ENCODE peak calls at places on chromosomes 16 and 17, in eight cellular contexts. One of them, this sample, is unnamed.

GRCh38 chr17:28473542-28473941 is at the start of gene SLC13A2:
- DNase-seq in EH: no peak
- DNase-seq in GM12891: no peak
- DNase-seq in activated CD8-positive, alpha-beta memory T cell treated with anti-CD3 and anti-CD28 coated beads, Interleukin-2, amount 50 U/mL, for 48 hours: no peak
- DNase-seq in epithelial cell of esophagus: no peak
- DNase-seq in mucosa of descending colon: peak; percentile 68
- DNase-seq in stimulated activated naive CD8-positive, alpha-beta T cell treated with anti-CD3 and anti-CD28 coated beads, Interleukin-15, Interleukin-2, amounts not matched to agents 100 U/mL and 50 U/mL, for 24 hours: no peak
- DNase-seq in A549: no peak
- DNase-seq in this sample: no peak

GRCh38 chr16:79532785-79533184 is 67.8 kb downstream of the MAF start:
- DNase-seq in EH: no peak
- DNase-seq in GM12891: no peak
- DNase-seq in activated CD8-positive, alpha-beta memory T cell treated with anti-CD3 and anti-CD28 coated beads, Interleukin-2, amount 50 U/mL, for 48 hours: no peak
- DNase-seq in epithelial cell of esophagus: no peak
- DNase-seq in mucosa of descending colon: no peak
- DNase-seq in stimulated activated naive CD8-positive, alpha-beta T cell treated with anti-CD3 and anti-CD28 coated beads, Interleukin-15, Interleukin-2, amounts not matched to agents 100 U/mL and 50 U/mL, for 24 hours: no peak
- DNase-seq in A549: no peak
- DNase-seq in this sample: no peak

GRCh38 chr17:29145289-29146058 is 34.7 kb downstream of the MYO18A start:
- DNase-seq in EH: peak; percentile 81
- DNase-seq in GM12891: peak; percentile 53
- DNase-seq in activated CD8-positive, alpha-beta memory T cell treated with anti-CD3 and anti-CD28 coated beads, Interleukin-2, amount 50 U/mL, for 48 hours: peak; percentile 74
- DNase-seq in epithelial cell of esophagus: peak; percentile 81
- DNase-seq in mucosa of descending colon: peak; percentile 56
- DNase-seq in stimulated activated naive CD8-positive, alpha-beta T cell treated with anti-CD3 and anti-CD28 coated beads, Interleukin-15, Interleukin-2, amounts not matched to agents 100 U/mL and 50 U/mL, for 24 hours: peak; percentile 68
- DNase-seq in A549: peak; percentile 73
- DNase-seq in this sample: peak; percentile 83

GRCh38 chr17:7590743-7591142 is 849 bp upstream of the SOX15 start:
- DNase-seq in EH: peak; percentile 70
- DNase-seq in GM12891: no peak
- DNase-seq in activated CD8-positive, alpha-beta memory T cell treated with anti-CD3 and anti-CD28 coated beads, Interleukin-2, amount 50 U/mL, for 48 hours: no peak
- DNase-seq in epithelial cell of esophagus: peak; percentile 86
- DNase-seq in mucosa of descending colon: no peak
- DNase-seq in stimulated activated naive CD8-positive, alpha-beta T cell treated with anti-CD3 and anti-CD28 coated beads, Interleukin-15, Interleukin-2, amounts not matched to agents 100 U/mL and 50 U/mL, for 24 hours: no peak
- DNase-seq in A549: peak; percentile 69
- DNase-seq in this sample: no peak

GRCh38 chr16:1691276-1691675 is 13.2 kb downstream of the JPT2 start:
- DNase-seq in EH: peak; percentile 62
- DNase-seq in GM12891: no peak
- DNase-seq in activated CD8-positive, alpha-beta memory T cell treated with anti-CD3 and anti-CD28 coated beads, Interleukin-2, amount 50 U/mL, for 48 hours: no peak
- DNase-seq in epithelial cell of esophagus: peak; percentile 81
- DNase-seq in mucosa of descending colon: no peak
- DNase-seq in stimulated activated naive CD8-positive, alpha-beta T cell treated with anti-CD3 and anti-CD28 coated beads, Interleukin-15, Interleukin-2, amounts not matched to agents 100 U/mL and 50 U/mL, for 24 hours: no peak
- DNase-seq in A549: no peak
- DNase-seq in this sample: no peak

GRCh38 chr16:54305066-54305465 is 18.5 kb upstream of the IRX3 start:
- DNase-seq in EH: no peak
- DNase-seq in GM12891: no peak
- DNase-seq in activated CD8-positive, alpha-beta memory T cell treated with anti-CD3 and anti-CD28 coated beads, Interleukin-2, amount 50 U/mL, for 48 hours: no peak
- DNase-seq in epithelial cell of esophagus: no peak
- DNase-seq in mucosa of descending colon: no peak
- DNase-seq in stimulated activated naive CD8-positive, alpha-beta T cell treated with anti-CD3 and anti-CD28 coated beads, Interleukin-15, Interleukin-2, amounts not matched to agents 100 U/mL and 50 U/mL, for 24 hours: no peak
- DNase-seq in A549: no peak
- DNase-seq in this sample: no peak

GRCh38 chr17:77516902-77517301 is 376.1 kb downstream of the SEC14L1 start:
- DNase-seq in EH: peak; percentile 74
- DNase-seq in GM12891: no peak
- DNase-seq in activated CD8-positive, alpha-beta memory T cell treated with anti-CD3 and anti-CD28 coated beads, Interleukin-2, amount 50 U/mL, for 48 hours: peak; percentile 53
- DNase-seq in epithelial cell of esophagus: peak; percentile 52
- DNase-seq in mucosa of descending colon: no peak
- DNase-seq in stimulated activated naive CD8-positive, alpha-beta T cell treated with anti-CD3 and anti-CD28 coated beads, Interleukin-15, Interleukin-2, amounts not matched to agents 100 U/mL and 50 U/mL, for 24 hours: no peak
- DNase-seq in A549: no peak
- DNase-seq in this sample: no peak

GRCh38 chr17:43820759-43821158 is 12.2 kb downstream of the MPP3 start:
- DNase-seq in EH: no peak
- DNase-seq in GM12891: no peak
- DNase-seq in activated CD8-positive, alpha-beta memory T cell treated with anti-CD3 and anti-CD28 coated beads, Interleukin-2, amount 50 U/mL, for 48 hours: no peak
- DNase-seq in epithelial cell of esophagus: no peak
- DNase-seq in mucosa of descending colon: no peak
- DNase-seq in stimulated activated naive CD8-positive, alpha-beta T cell treated with anti-CD3 and anti-CD28 coated beads, Interleukin-15, Interleukin-2, amounts not matched to agents 100 U/mL and 50 U/mL, for 24 hours: no peak
- DNase-seq in A549: no peak
- DNase-seq in this sample: no peak

GRCh38 chr16:49012961-49013726 is 268.5 kb downstream of the CBLN1 start:
- DNase-seq in EH: no peak
- DNase-seq in GM12891: no peak
- DNase-seq in activated CD8-positive, alpha-beta memory T cell treated with anti-CD3 and anti-CD28 coated beads, Interleukin-2, amount 50 U/mL, for 48 hours: no peak
- DNase-seq in epithelial cell of esophagus: no peak
- DNase-seq in mucosa of descending colon: no peak
- DNase-seq in stimulated activated naive CD8-positive, alpha-beta T cell treated with anti-CD3 and anti-CD28 coated beads, Interleukin-15, Interleukin-2, amounts not matched to agents 100 U/mL and 50 U/mL, for 24 hours: no peak
- DNase-seq in A549: no peak
- DNase-seq in this sample: no peak

GRCh38 chr16:57514891-57515600 is 21.3 kb downstream of the CCDC102A start:
- DNase-seq in EH: no peak
- DNase-seq in GM12891: no peak
- DNase-seq in activated CD8-positive, alpha-beta memory T cell treated with anti-CD3 and anti-CD28 coated beads, Interleukin-2, amount 50 U/mL, for 48 hours: no peak
- DNase-seq in epithelial cell of esophagus: no peak
- DNase-seq in mucosa of descending colon: no peak
- DNase-seq in stimulated activated naive CD8-positive, alpha-beta T cell treated with anti-CD3 and anti-CD28 coated beads, Interleukin-15, Interleukin-2, amounts not matched to agents 100 U/mL and 50 U/mL, for 24 hours: no peak
- DNase-seq in A549: no peak
- DNase-seq in this sample: no peak

GRCh38 chr17:4940625-4941021 is 555 bp downstream of the RNF167 start:
- DNase-seq in EH: no peak
- DNase-seq in GM12891: no peak
- DNase-seq in activated CD8-positive, alpha-beta memory T cell treated with anti-CD3 and anti-CD28 coated beads, Interleukin-2, amount 50 U/mL, for 48 hours: peak; percentile 80
- DNase-seq in epithelial cell of esophagus: no peak
- DNase-seq in mucosa of descending colon: peak; percentile 72
- DNase-seq in stimulated activated naive CD8-positive, alpha-beta T cell treated with anti-CD3 and anti-CD28 coated beads, Interleukin-15, Interleukin-2, amounts not matched to agents 100 U/mL and 50 U/mL, for 24 hours: peak; percentile 68
- DNase-seq in A549: no peak
- DNase-seq in this sample: peak; percentile 64

GRCh38 chr17:9893606-9894005 is 11.5 kb downstream of the RCVRN start:
- DNase-seq in EH: peak; percentile 72
- DNase-seq in GM12891: no peak
- DNase-seq in activated CD8-positive, alpha-beta memory T cell treated with anti-CD3 and anti-CD28 coated beads, Interleukin-2, amount 50 U/mL, for 48 hours: no peak
- DNase-seq in epithelial cell of esophagus: no peak
- DNase-seq in mucosa of descending colon: no peak
- DNase-seq in stimulated activated naive CD8-positive, alpha-beta T cell treated with anti-CD3 and anti-CD28 coated beads, Interleukin-15, Interleukin-2, amounts not matched to agents 100 U/mL and 50 U/mL, for 24 hours: no peak
- DNase-seq in A549: no peak
- DNase-seq in this sample: no peak

GRCh38 chr16:48963306-48963705 is 318.3 kb downstream of the CBLN1 start:
- DNase-seq in EH: peak; percentile 91
- DNase-seq in GM12891: no peak
- DNase-seq in activated CD8-positive, alpha-beta memory T cell treated with anti-CD3 and anti-CD28 coated beads, Interleukin-2, amount 50 U/mL, for 48 hours: no peak
- DNase-seq in epithelial cell of esophagus: peak; percentile 61
- DNase-seq in mucosa of descending colon: no peak
- DNase-seq in stimulated activated naive CD8-positive, alpha-beta T cell treated with anti-CD3 and anti-CD28 coated beads, Interleukin-15, Interleukin-2, amounts not matched to agents 100 U/mL and 50 U/mL, for 24 hours: no peak
- DNase-seq in A549: no peak
- DNase-seq in this sample: no peak

GRCh38 chr17:8015957-8016631 is 13.7 kb downstream of the GUCY2D start:
- DNase-seq in EH: peak; percentile 11
- DNase-seq in GM12891: no peak
- DNase-seq in activated CD8-positive, alpha-beta memory T cell treated with anti-CD3 and anti-CD28 coated beads, Interleukin-2, amount 50 U/mL, for 48 hours: peak; percentile 61
- DNase-seq in epithelial cell of esophagus: no peak
- DNase-seq in mucosa of descending colon: peak; percentile 72
- DNase-seq in stimulated activated naive CD8-positive, alpha-beta T cell treated with anti-CD3 and anti-CD28 coated beads, Interleukin-15, Interleukin-2, amounts not matched to agents 100 U/mL and 50 U/mL, for 24 hours: peak; percentile 29
- DNase-seq in A549: no peak
- DNase-seq in this sample: no peak

GRCh38 chr17:4006745-4007211 is 42.5 kb upstream of the ATP2A3 start:
- DNase-seq in EH: no peak
- DNase-seq in GM12891: no peak
- DNase-seq in activated CD8-positive, alpha-beta memory T cell treated with anti-CD3 and anti-CD28 coated beads, Interleukin-2, amount 50 U/mL, for 48 hours: no peak
- DNase-seq in epithelial cell of esophagus: no peak
- DNase-seq in mucosa of descending colon: no peak
- DNase-seq in stimulated activated naive CD8-positive, alpha-beta T cell treated with anti-CD3 and anti-CD28 coated beads, Interleukin-15, Interleukin-2, amounts not matched to agents 100 U/mL and 50 U/mL, for 24 hours: no peak
- DNase-seq in A549: no peak
- DNase-seq in this sample: no peak

GRCh38 chr17:491086-492014 is 138.7 kb upstream of the RPH3AL start:
- DNase-seq in EH: peak; percentile 88
- DNase-seq in GM12891: peak; percentile 50
- DNase-seq in activated CD8-positive, alpha-beta memory T cell treated with anti-CD3 and anti-CD28 coated beads, Interleukin-2, amount 50 U/mL, for 48 hours: peak; percentile 65
- DNase-seq in epithelial cell of esophagus: peak; percentile 18
- DNase-seq in mucosa of descending colon: peak; percentile 66
- DNase-seq in stimulated activated naive CD8-positive, alpha-beta T cell treated with anti-CD3 and anti-CD28 coated beads, Interleukin-15, Interleukin-2, amounts not matched to agents 100 U/mL and 50 U/mL, for 24 hours: peak; percentile 35
- DNase-seq in A549: peak; percentile 41
- DNase-seq in this sample: peak; percentile 15

GRCh38 chr16:87056551-87056950 is 260.6 kb downstream of the C16orf95 start:
- DNase-seq in EH: no peak
- DNase-seq in GM12891: no peak
- DNase-seq in activated CD8-positive, alpha-beta memory T cell treated with anti-CD3 and anti-CD28 coated beads, Interleukin-2, amount 50 U/mL, for 48 hours: no peak
- DNase-seq in epithelial cell of esophagus: no peak
- DNase-seq in mucosa of descending colon: no peak
- DNase-seq in stimulated activated naive CD8-positive, alpha-beta T cell treated with anti-CD3 and anti-CD28 coated beads, Interleukin-15, Interleukin-2, amounts not matched to agents 100 U/mL and 50 U/mL, for 24 hours: no peak
- DNase-seq in A549: no peak
- DNase-seq in this sample: no peak

GRCh38 chr17:50206604-50207293 is 5.3 kb upstream of the COL1A1 start:
- DNase-seq in EH: peak; percentile 81
- DNase-seq in GM12891: no peak
- DNase-seq in activated CD8-positive, alpha-beta memory T cell treated with anti-CD3 and anti-CD28 coated beads, Interleukin-2, amount 50 U/mL, for 48 hours: no peak
- DNase-seq in epithelial cell of esophagus: no peak
- DNase-seq in mucosa of descending colon: peak; percentile 49
- DNase-seq in stimulated activated naive CD8-positive, alpha-beta T cell treated with anti-CD3 and anti-CD28 coated beads, Interleukin-15, Interleukin-2, amounts not matched to agents 100 U/mL and 50 U/mL, for 24 hours: peak; percentile 56
- DNase-seq in A549: no peak
- DNase-seq in this sample: no peak

GRCh38 chr17:68161644-68162428 is 86.0 kb upstream of the AMZ2 start:
- DNase-seq in EH: peak; percentile 42
- DNase-seq in GM12891: no peak
- DNase-seq in activated CD8-positive, alpha-beta memory T cell treated with anti-CD3 and anti-CD28 coated beads, Interleukin-2, amount 50 U/mL, for 48 hours: no peak
- DNase-seq in epithelial cell of esophagus: no peak
- DNase-seq in mucosa of descending colon: no peak
- DNase-seq in stimulated activated naive CD8-positive, alpha-beta T cell treated with anti-CD3 and anti-CD28 coated beads, Interleukin-15, Interleukin-2, amounts not matched to agents 100 U/mL and 50 U/mL, for 24 hours: no peak
- DNase-seq in A549: no peak
- DNase-seq in this sample: no peak

GRCh38 chr17:18235743-18236256 is 10.4 kb downstream of the LLGL1 start:
- DNase-seq in EH: peak; percentile 87
- DNase-seq in GM12891: no peak
- DNase-seq in activated CD8-positive, alpha-beta memory T cell treated with anti-CD3 and anti-CD28 coated beads, Interleukin-2, amount 50 U/mL, for 48 hours: peak; percentile 75
- DNase-seq in epithelial cell of esophagus: peak; percentile 90
- DNase-seq in mucosa of descending colon: no peak
- DNase-seq in stimulated activated naive CD8-positive, alpha-beta T cell treated with anti-CD3 and anti-CD28 coated beads, Interleukin-15, Interleukin-2, amounts not matched to agents 100 U/mL and 50 U/mL, for 24 hours: peak; percentile 70
- DNase-seq in A549: no peak
- DNase-seq in this sample: no peak

GRCh38 chr16:71489122-71489521 is at the start of gene ZNF19:
- DNase-seq in EH: no peak
- DNase-seq in GM12891: no peak
- DNase-seq in activated CD8-positive, alpha-beta memory T cell treated with anti-CD3 and anti-CD28 coated beads, Interleukin-2, amount 50 U/mL, for 48 hours: no peak
- DNase-seq in epithelial cell of esophagus: no peak
- DNase-seq in mucosa of descending colon: no peak
- DNase-seq in stimulated activated naive CD8-positive, alpha-beta T cell treated with anti-CD3 and anti-CD28 coated beads, Interleukin-15, Interleukin-2, amounts not matched to agents 100 U/mL and 50 U/mL, for 24 hours: no peak
- DNase-seq in A549: no peak
- DNase-seq in this sample: no peak

GRCh38 chr17:59038734-59039133 is 67.9 kb downstream of the TRIM37 start:
- DNase-seq in EH: peak; percentile 1
- DNase-seq in GM12891: no peak
- DNase-seq in activated CD8-positive, alpha-beta memory T cell treated with anti-CD3 and anti-CD28 coated beads, Interleukin-2, amount 50 U/mL, for 48 hours: peak; percentile 54
- DNase-seq in epithelial cell of esophagus: peak; percentile 1
- DNase-seq in mucosa of descending colon: no peak
- DNase-seq in stimulated activated naive CD8-positive, alpha-beta T cell treated with anti-CD3 and anti-CD28 coated beads, Interleukin-15, Interleukin-2, amounts not matched to agents 100 U/mL and 50 U/mL, for 24 hours: no peak
- DNase-seq in A549: no peak
- DNase-seq in this sample: no peak

GRCh38 chr16:48053346-48053745 is 102.4 kb downstream of the ABCC12 start:
- DNase-seq in EH: peak; percentile 81
- DNase-seq in GM12891: no peak
- DNase-seq in activated CD8-positive, alpha-beta memory T cell treated with anti-CD3 and anti-CD28 coated beads, Interleukin-2, amount 50 U/mL, for 48 hours: no peak
- DNase-seq in epithelial cell of esophagus: peak; percentile 27
- DNase-seq in mucosa of descending colon: no peak
- DNase-seq in stimulated activated naive CD8-positive, alpha-beta T cell treated with anti-CD3 and anti-CD28 coated beads, Interleukin-15, Interleukin-2, amounts not matched to agents 100 U/mL and 50 U/mL, for 24 hours: no peak
- DNase-seq in A549: no peak
- DNase-seq in this sample: no peak

GRCh38 chr17:44533533-44534246 is 23.6 kb upstream of the FZD2 start:
- DNase-seq in EH: peak; percentile 92
- DNase-seq in GM12891: peak; percentile 90
- DNase-seq in activated CD8-positive, alpha-beta memory T cell treated with anti-CD3 and anti-CD28 coated beads, Interleukin-2, amount 50 U/mL, for 48 hours: peak; percentile 99
- DNase-seq in epithelial cell of esophagus: peak; percentile 80
- DNase-seq in mucosa of descending colon: peak; percentile 88
- DNase-seq in stimulated activated naive CD8-positive, alpha-beta T cell treated with anti-CD3 and anti-CD28 coated beads, Interleukin-15, Interleukin-2, amounts not matched to agents 100 U/mL and 50 U/mL, for 24 hours: peak; percentile 93
- DNase-seq in A549: peak; percentile 99
- DNase-seq in this sample: peak; percentile 90

GRCh38 chr17:59331929-59332889 is 754 bp downstream of the YPEL2 start:
- DNase-seq in EH: peak; percentile 42
- DNase-seq in GM12891: no peak
- DNase-seq in activated CD8-positive, alpha-beta memory T cell treated with anti-CD3 and anti-CD28 coated beads, Interleukin-2, amount 50 U/mL, for 48 hours: peak; percentile 72
- DNase-seq in epithelial cell of esophagus: no peak
- DNase-seq in mucosa of descending colon: peak; percentile 75
- DNase-seq in stimulated activated naive CD8-positive, alpha-beta T cell treated with anti-CD3 and anti-CD28 coated beads, Interleukin-15, Interleukin-2, amounts not matched to agents 100 U/mL and 50 U/mL, for 24 hours: peak; percentile 56
- DNase-seq in A549: no peak
- DNase-seq in this sample: peak; percentile 17

GRCh38 chr17:81601525-81602120 is 35.3 kb downstream of the NPLOC4 start:
- DNase-seq in EH: peak; percentile 82
- DNase-seq in GM12891: peak; percentile 55
- DNase-seq in activated CD8-positive, alpha-beta memory T cell treated with anti-CD3 and anti-CD28 coated beads, Interleukin-2, amount 50 U/mL, for 48 hours: no peak
- DNase-seq in epithelial cell of esophagus: peak; percentile 75
- DNase-seq in mucosa of descending colon: no peak
- DNase-seq in stimulated activated naive CD8-positive, alpha-beta T cell treated with anti-CD3 and anti-CD28 coated beads, Interleukin-15, Interleukin-2, amounts not matched to agents 100 U/mL and 50 U/mL, for 24 hours: peak; percentile 30
- DNase-seq in A549: peak; percentile 80
- DNase-seq in this sample: peak; percentile 82

GRCh38 chr17:67576471-67576870 is 141.3 kb upstream of the NOL11 start:
- DNase-seq in EH: no peak
- DNase-seq in GM12891: no peak
- DNase-seq in activated CD8-positive, alpha-beta memory T cell treated with anti-CD3 and anti-CD28 coated beads, Interleukin-2, amount 50 U/mL, for 48 hours: no peak
- DNase-seq in epithelial cell of esophagus: no peak
- DNase-seq in mucosa of descending colon: no peak
- DNase-seq in stimulated activated naive CD8-positive, alpha-beta T cell treated with anti-CD3 and anti-CD28 coated beads, Interleukin-15, Interleukin-2, amounts not matched to agents 100 U/mL and 50 U/mL, for 24 hours: no peak
- DNase-seq in A549: no peak
- DNase-seq in this sample: no peak

GRCh38 chr16:397736-398332 is 835 bp downstream of the NME4 start:
- DNase-seq in EH: peak; percentile 87
- DNase-seq in GM12891: no peak
- DNase-seq in activated CD8-positive, alpha-beta memory T cell treated with anti-CD3 and anti-CD28 coated beads, Interleukin-2, amount 50 U/mL, for 48 hours: no peak
- DNase-seq in epithelial cell of esophagus: peak; percentile 63
- DNase-seq in mucosa of descending colon: peak; percentile 78
- DNase-seq in stimulated activated naive CD8-positive, alpha-beta T cell treated with anti-CD3 and anti-CD28 coated beads, Interleukin-15, Interleukin-2, amounts not matched to agents 100 U/mL and 50 U/mL, for 24 hours: peak; percentile 49
- DNase-seq in A549: peak; percentile 86
- DNase-seq in this sample: peak; percentile 59